ENCODE peak calls at places on chromosomes 5 and 9, in four cellular contexts. Y is IMR-90, S is breast epithelium, U is fibroblast of the aortic adventitia. M is an unnamed sample.

GRCh38 chr5:143229896-143230675 is 173.4 kb downstream of the NR3C1 start:
- DNase-seq in Y (no peak), S (no peak), U (peak), M (no peak)

GRCh38 chr5:548256-548655 is 24.0 kb upstream of the SLC9A3 start:
- DNase-seq in Y (peak), S (no peak), U (no peak), M (peak)

GRCh38 chr9:136991993-136992818 is at the start of gene PAXX:
- DNase-seq in Y (peak), S (peak), U (peak), M (peak)

GRCh38 chr5:147223951-147224791 is 10.7 kb upstream of the STK32A start:
- DNase-seq in Y (peak), S (no peak), U (peak), M (no peak)

GRCh38 chr5:173010021-173010420 is 26.4 kb downstream of the ATP6V0E1 start:
- DNase-seq in Y (peak), S (no peak), U (peak), M (no peak)

GRCh38 chr9:127991017-127991756 is 10.4 kb upstream of the EEIG1 start:
- DNase-seq in Y (no peak), S (no peak), U (no peak), M (no peak)

GRCh38 chr5:32193591-32193990 is 19.5 kb upstream of the GOLPH3 start:
- DNase-seq in Y (peak), S (peak), U (peak), M (peak)

GRCh38 chr5:61969347-61969746 is 336.7 kb upstream of the KIF2A start:
- DNase-seq in Y (no peak), S (no peak), U (no peak), M (no peak)

GRCh38 chr5:140020601-140021177 is 22.4 kb downstream of the NRG2 start:
- DNase-seq in Y (no peak), S (no peak), U (peak), M (no peak)

GRCh38 chr5:151612689-151613427 is 21.7 kb upstream of the FAT2 start:
- DNase-seq in Y (peak), S (no peak), U (no peak), M (no peak)

GRCh38 chr5:149962040-149962439 is 1.5 kb downstream of the SLC26A2 start:
- DNase-seq in Y (peak), S (no peak), U (peak), M (no peak)

GRCh38 chr9:21505425-21506179 is 23.5 kb upstream of the IFNE start:
- DNase-seq in Y (peak), S (no peak), U (no peak), M (no peak)

GRCh38 chr9:125757834-125758233 is 10.7 kb downstream of the PBX3 start:
- DNase-seq in Y (no peak), S (no peak), U (no peak), M (no peak)

GRCh38 chr9:125760537-125760936 is 13.4 kb downstream of the PBX3 start:
- DNase-seq in Y (no peak), S (no peak), U (no peak), M (no peak)

GRCh38 chr9:125761685-125762084 is 14.5 kb downstream of the PBX3 start:
- DNase-seq in Y (no peak), S (no peak), U (no peak), M (no peak)

GRCh38 chr9:125758986-125759811 is 12.0 kb downstream of the PBX3 start:
- DNase-seq in Y (no peak), S (no peak), U (peak), M (no peak)

DNA sequence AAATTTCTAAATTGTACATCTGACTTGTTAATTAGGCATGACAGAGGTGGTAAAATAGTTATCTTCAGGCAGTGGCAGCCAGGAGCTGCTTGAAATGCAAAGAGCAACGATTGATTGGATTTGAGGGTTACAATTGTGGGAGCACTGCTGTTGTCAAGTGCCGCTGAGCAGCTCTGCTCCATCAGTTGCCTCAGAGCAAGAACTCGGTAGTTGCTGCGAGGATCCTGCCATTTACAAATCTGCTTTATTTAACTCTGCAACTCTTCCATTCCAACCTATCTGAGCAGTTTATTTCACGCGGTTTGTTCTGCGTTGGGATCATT is 12.6 kb downstream of the PBX3 start:
- DNase-seq in Y (no peak), S (no peak), U (peak), M (no peak)
- H3K4me3 ChIP-seq in Y (peak), S (no peak), U (peak), M (peak)

DNA sequence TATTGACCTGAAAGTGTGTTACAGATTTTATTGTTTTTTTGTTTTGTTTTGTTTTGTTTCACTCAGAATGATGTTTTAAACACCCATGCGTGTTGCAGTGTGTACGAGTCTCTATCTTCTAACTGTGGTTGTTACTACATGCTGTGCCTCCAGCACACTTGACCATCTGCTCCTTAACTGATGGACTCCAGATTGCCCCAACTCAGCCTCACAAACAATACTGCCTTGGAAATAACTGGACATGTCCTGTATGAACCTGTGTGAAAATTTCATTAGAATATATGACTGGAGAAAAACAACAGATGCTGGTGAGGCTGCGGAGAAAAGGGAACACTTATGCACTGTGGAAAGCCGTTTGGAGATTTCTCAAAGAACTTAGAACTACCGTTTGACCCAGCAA is 68.7 kb upstream of the HAND1 start:
- DNase-seq in Y (no peak), S (no peak), U (no peak), M (no peak)
- H3K4me3 ChIP-seq in Y (no peak), S (no peak), U (no peak), M (no peak)

DNA sequence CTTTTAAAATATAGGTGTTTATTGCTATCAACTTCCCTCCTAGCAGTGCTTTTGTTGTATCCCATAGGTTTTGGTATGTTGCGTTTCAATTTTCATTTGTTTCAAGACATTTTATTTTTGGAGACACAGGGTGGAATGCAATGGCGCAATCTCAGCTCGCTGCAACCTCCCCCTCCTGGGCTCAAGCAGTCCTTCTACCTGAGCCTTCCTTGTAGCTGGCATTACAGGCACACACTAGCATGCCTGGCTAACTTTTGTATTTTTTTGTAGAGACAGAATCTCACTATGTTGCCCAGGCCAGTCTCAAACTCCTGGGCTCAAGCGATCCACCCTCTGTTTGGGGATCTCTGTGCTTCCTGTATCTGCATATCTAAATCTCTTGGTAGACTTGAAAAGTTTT is 35.4 kb upstream of the CCDC180 start:
- DNase-seq in Y (no peak), S (no peak), U (no peak), M (no peak)
- H3K4me3 ChIP-seq in Y (no peak), S (no peak), U (no peak), M (no peak)

GRCh38 chr9:37198034-37198718 is 77.8 kb downstream of the ZCCHC7 start:
- DNase-seq in Y (no peak), S (no peak), U (peak), M (no peak)
- H3K4me3 ChIP-seq in Y (no peak), S (no peak), U (no peak), M (no peak)

GRCh38 chr9:129617167-129617566 is 3.7 kb downstream of the C9orf50 start:
- DNase-seq in Y (peak), S (no peak), U (peak), M (no peak)

GRCh38 chr9:129624168-129624759 is 1.7 kb upstream of the NTMT1 start:
- DNase-seq in Y (peak), S (no peak), U (peak), M (peak)

GRCh38 chr9:129619787-129620668 is 873 bp downstream of the C9orf50 start:
- DNase-seq in Y (peak), S (no peak), U (no peak), M (no peak)

GRCh38 chr9:129623331-129623730 is 2.4 kb upstream of the C9orf50 start:
- DNase-seq in Y (peak), S (no peak), U (peak), M (no peak)

GRCh38 chr9:129620669-129621295 is at the start of gene C9orf50:
- DNase-seq in Y (no peak), S (no peak), U (no peak), M (no peak)
- H3K4me3 ChIP-seq in Y (peak), S (peak), U (peak), M (peak)

GRCh38 chr5:43036409-43036808 is 3.7 kb downstream of the ANXA2R start:
- DNase-seq in Y (no peak), S (no peak), U (no peak), M (no peak)
- H3K4me3 ChIP-seq in Y (no peak), S (no peak), U (no peak), M (no peak)

DNA sequence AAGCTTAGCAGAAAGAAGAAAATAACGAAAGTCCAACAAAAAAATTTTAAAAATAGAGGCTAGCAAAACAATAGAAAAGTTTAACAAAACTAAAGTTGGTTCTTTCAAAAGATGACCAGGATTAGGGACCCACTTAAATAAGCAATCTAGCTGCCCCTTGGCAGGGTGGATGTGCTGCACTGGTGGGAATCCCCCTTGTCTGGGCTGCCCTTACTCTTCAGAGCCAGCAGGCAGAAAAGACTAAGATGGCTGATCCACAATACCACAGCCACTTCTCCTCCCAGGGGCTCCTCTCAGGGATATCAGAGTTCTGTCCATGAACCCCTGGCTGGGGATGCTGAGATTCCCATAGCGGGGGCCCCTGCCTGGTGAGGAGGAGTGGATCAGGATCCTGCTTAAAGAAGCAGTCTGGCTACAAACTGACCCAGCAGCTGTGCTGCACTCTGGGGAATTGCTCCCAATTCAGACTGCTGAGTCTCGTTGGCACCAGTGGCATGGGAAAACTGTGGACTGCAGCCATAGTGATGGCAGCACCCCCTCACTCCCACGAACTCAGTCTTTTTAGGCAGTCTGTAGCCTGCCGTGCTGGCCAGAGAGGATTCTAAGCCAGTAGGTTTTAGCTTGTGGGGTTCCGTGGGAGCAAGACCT is 2.7 kb upstream of the INSL6 start:
- DNase-seq in Y (no peak), S (no peak), U (peak), M (no peak)
- H3K4me3 ChIP-seq in Y (no peak), S (no peak), U (no peak), M (no peak)

GRCh38 chr5:52804978-52805377 is 17.3 kb downstream of the ITGA1 start:
- DNase-seq in Y (no peak), S (no peak), U (no peak), M (no peak)

GRCh38 chr5:52802272-52803011 is 14.7 kb downstream of the ITGA1 start:
- DNase-seq in Y (peak), S (no peak), U (no peak), M (no peak)

GRCh38 chr5:52807037-52807436 is 19.3 kb downstream of the ITGA1 start:
- DNase-seq in Y (no peak), S (no peak), U (no peak), M (no peak)

GRCh38 chr5:52805614-52806013 is 17.9 kb downstream of the ITGA1 start:
- DNase-seq in Y (no peak), S (no peak), U (no peak), M (no peak)

GRCh38 chr5:52804359-52804758 is 16.6 kb downstream of the ITGA1 start:
- DNase-seq in Y (no peak), S (no peak), U (no peak), M (no peak)
- H3K4me3 ChIP-seq in Y (peak), S (no peak), U (no peak), M (no peak)

DNA sequence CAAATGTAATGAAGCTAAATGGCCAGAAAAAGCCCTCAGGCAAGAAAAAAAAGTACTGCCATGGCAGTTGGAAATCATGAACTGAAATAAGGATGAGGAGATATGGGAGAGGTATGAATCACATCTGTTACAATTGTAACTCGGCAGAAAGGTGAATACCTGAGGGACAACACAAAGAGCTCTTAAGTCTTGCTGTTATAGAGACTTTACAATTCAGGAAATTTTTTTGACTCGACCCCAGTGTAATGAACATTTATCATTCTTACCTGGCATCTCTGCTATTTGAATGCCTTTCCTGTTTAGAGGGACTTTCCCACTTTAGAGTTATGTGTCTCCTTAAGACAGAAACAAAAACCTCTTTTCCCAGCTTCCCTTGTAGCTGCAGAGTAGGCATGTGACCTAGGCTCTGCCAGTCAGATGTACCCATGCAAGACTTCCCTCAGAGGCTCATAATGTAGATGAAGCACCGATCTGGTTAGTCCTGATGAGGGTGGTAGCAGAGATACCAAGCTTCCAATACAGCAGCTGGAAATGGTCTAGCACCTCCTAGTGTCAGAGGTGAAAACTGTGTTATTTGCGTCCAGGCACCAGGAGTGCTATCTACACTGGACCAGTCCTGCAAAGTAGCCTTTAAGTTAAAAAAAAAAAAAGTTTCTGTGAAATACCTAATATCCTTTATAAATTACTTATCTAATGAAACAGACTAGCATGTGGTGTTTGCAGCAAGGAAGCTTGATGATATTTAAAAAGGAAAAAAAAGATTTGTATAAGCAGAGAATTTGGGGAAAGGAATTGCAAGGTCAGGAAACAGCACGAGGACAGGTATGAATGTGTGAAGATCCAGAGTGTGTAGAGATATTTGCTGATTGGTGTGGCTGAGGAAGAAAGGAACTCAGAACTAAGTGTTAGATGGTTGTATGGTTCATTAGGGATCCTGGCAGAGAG is 146.9 kb upstream of the SLC1A3 start:
- DNase-seq in Y (no peak), S (no peak), U (no peak), M (no peak)
- H3K4me3 ChIP-seq in Y (no peak), S (no peak), U (no peak), M (no peak)